ENCODE peak calls at places on chromosome 4, in four cellular contexts. O, P, D and N are unnamed samples.

GRCh38 chr4:101348367-101348827 is 1.1 kb upstream of the PPP3CA start:
- DNase-seq in O (no peak), P (no peak), D (no peak), N (no peak)

GRCh38 chr4:138494931-138495330 is 252.8 kb upstream of the SLC7A11 start:
- DNase-seq in O (peak; percentile 77), P (no peak), D (peak; percentile 49), N (peak; percentile 49)

GRCh38 chr4:178070155-178070554 is 627.9 kb upstream of the AGA start:
- DNase-seq in O (no peak), P (no peak), D (no peak), N (no peak)

GRCh38 chr4:93834371-93835066 is 6.0 kb downstream of the ATOH1 start:
- DNase-seq in O (peak; percentile 84), P (no peak), D (no peak), N (no peak)

GRCh38 chr4:68416591-68416990 is 30.7 kb upstream of the TMPRSS11E start:
- DNase-seq in O (no peak), P (no peak), D (no peak), N (no peak)

GRCh38 chr4:73734405-73735070 is 5.8 kb upstream of the CXCL8 start:
- DNase-seq in O (no peak), P (no peak), D (peak; percentile 48), N (no peak)

GRCh38 chr4:5051210-5051691 is at the start of gene STK32B:
- DNase-seq in O (peak; percentile 88), P (no peak), D (peak; percentile 76), N (peak; percentile 35)

GRCh38 chr4:145557720-145558119 is 61.5 kb upstream of the MMAA start:
- DNase-seq in O (peak; percentile 89), P (peak; percentile 53), D (peak; percentile 84), N (peak; percentile 49)

GRCh38 chr4:3440011-3440410 is 1.8 kb upstream of the HGFAC start:
- DNase-seq in O (no peak), P (no peak), D (no peak), N (no peak)
- H3K4me3 ChIP-seq in O (no peak overlapping the region), P (no peak overlapping the region), D (no peak overlapping the region), N (no peak overlapping the region)

GRCh38 chr4:38150766-38151165 is 190.6 kb downstream of the PTTG2 start:
- DNase-seq in O (no peak), P (no peak), D (peak; percentile 71), N (no peak)
- H3K4me3 ChIP-seq in O (no peak overlapping the region), P (no peak overlapping the region), D (no peak overlapping the region), N (no peak overlapping the region)

GRCh38 chr4:26489101-26489669 is 1.1 kb downstream of the CCKAR start:
- DNase-seq in O (no peak), P (no peak), D (peak; percentile 9), N (no peak)
- H3K4me3 ChIP-seq in O (no peak overlapping the region), P (no peak overlapping the region), D (peak overlapping the region; percentile 11), N (no peak overlapping the region)

DNA sequence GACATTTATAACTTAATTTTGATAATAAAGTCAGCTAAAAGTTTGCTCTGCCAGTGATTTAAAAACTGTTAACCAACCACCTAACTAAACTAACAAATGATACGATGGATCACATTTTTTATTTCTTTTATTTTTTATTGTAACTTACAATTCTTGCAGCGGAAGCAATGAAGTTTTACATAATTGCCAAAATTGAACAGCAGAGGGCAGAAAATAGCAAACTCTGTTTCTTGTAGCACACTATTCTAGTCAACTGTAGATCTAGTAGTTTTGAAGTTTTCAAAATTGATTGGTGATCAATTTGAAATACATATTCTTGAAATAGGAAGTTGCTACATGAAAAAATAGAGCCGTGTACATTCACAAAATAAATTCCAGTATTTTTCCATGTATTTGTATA is 2.8 kb upstream of the GRIA2 start:
- DNase-seq in O (no peak), P (no peak), D (peak; percentile 42), N (no peak)
- H3K4me3 ChIP-seq in O (no peak overlapping the region), P (no peak overlapping the region), D (no peak overlapping the region), N (no peak overlapping the region)

GRCh38 chr4:6845574-6845973 is 63.0 kb downstream of the KIAA0232 start:
- DNase-seq in O (no peak), P (no peak), D (no peak), N (no peak)

GRCh38 chr4:6851431-6851830 is 58.2 kb upstream of the TBC1D14 start:
- DNase-seq in O (no peak), P (no peak), D (no peak), N (no peak)

GRCh38 chr4:6851962-6852361 is 57.7 kb upstream of the TBC1D14 start:
- DNase-seq in O (no peak), P (no peak), D (no peak), N (no peak)

GRCh38 chr4:6847134-6847533 is 62.5 kb upstream of the TBC1D14 start:
- DNase-seq in O (no peak), P (no peak), D (no peak), N (no peak)

GRCh38 chr4:6848717-6849305 is 60.8 kb upstream of the TBC1D14 start:
- DNase-seq in O (no peak), P (no peak), D (peak; percentile 18), N (no peak)
- H3K4me3 ChIP-seq in O (no peak overlapping the region), P (no peak overlapping the region), D (no peak overlapping the region), N (no peak overlapping the region)